ENCODE peak calls at places on chromosomes 1 and 21, in four cellular contexts. One of them, this sample, is unnamed.

GRCh38 chr1:165696625-165697100 is 1.7 kb downstream of the ALDH9A1 start:
- DNase-seq in heart right ventricle: no peak
- DNase-seq in IMR-90: peak; percentile 89
- DNase-seq in right cardiac atrium: no peak
- DNase-seq in this sample: peak; percentile 51

GRCh38 chr1:149849947-149850360 is 49.4 kb upstream of the BOLA1 start:
- DNase-seq in heart right ventricle: no peak
- DNase-seq in right cardiac atrium: no peak
- DNase-seq in IMR-90: no peak
- DNase-seq in this sample: no peak

GRCh38 chr1:25651036-25651640 is 34.5 kb downstream of the MAN1C1 start:
- DNase-seq in IMR-90: no peak
- DNase-seq in right cardiac atrium: peak; percentile 43
- DNase-seq in heart right ventricle: no peak
- DNase-seq in this sample: no peak

GRCh38 chr1:192691041-192691440 is 55.1 kb downstream of the RGS13 start:
- DNase-seq in right cardiac atrium: no peak
- DNase-seq in IMR-90: no peak
- DNase-seq in heart right ventricle: no peak
- DNase-seq in this sample: no peak

GRCh38 chr1:27348861-27349783 is 7.3 kb downstream of the SYTL1 start:
- DNase-seq in IMR-90: no peak
- DNase-seq in right cardiac atrium: peak; percentile 73
- DNase-seq in heart right ventricle: no peak
- DNase-seq in this sample: no peak

GRCh38 chr1:236476019-236476418 is 47.8 kb upstream of the LGALS8 start:
- DNase-seq in IMR-90: no peak
- DNase-seq in heart right ventricle: no peak
- DNase-seq in right cardiac atrium: no peak
- DNase-seq in this sample: no peak

GRCh38 chr1:235640580-235640979 is 9.0 kb downstream of the GNG4 start:
- DNase-seq in IMR-90: no peak
- DNase-seq in right cardiac atrium: no peak
- DNase-seq in heart right ventricle: no peak
- DNase-seq in this sample: no peak

GRCh38 chr1:224543453-224543852 is 72.7 kb upstream of the CNIH3 start:
- DNase-seq in heart right ventricle: no peak
- DNase-seq in IMR-90: no peak
- DNase-seq in right cardiac atrium: no peak
- DNase-seq in this sample: no peak

GRCh38 chr1:184745929-184746583 is 8.6 kb downstream of the EDEM3 start:
- DNase-seq in heart right ventricle: no peak
- DNase-seq in right cardiac atrium: no peak
- DNase-seq in IMR-90: no peak
- DNase-seq in this sample: no peak

GRCh38 chr1:242811092-242811840 is 286.8 kb upstream of the PLD5 start:
- DNase-seq in IMR-90: no peak
- DNase-seq in heart right ventricle: no peak
- DNase-seq in right cardiac atrium: no peak
- DNase-seq in this sample: no peak

GRCh38 chr1:233244183-233244582 is 51.3 kb downstream of the PCNX2 start:
- DNase-seq in right cardiac atrium: no peak
- DNase-seq in IMR-90: peak; percentile 61
- DNase-seq in heart right ventricle: no peak
- DNase-seq in this sample: no peak

GRCh38 chr21:39444406-39445145 is 1.0 kb downstream of the LCA5L start:
- DNase-seq in heart right ventricle: no peak
- DNase-seq in right cardiac atrium: no peak
- DNase-seq in IMR-90: peak; percentile 58
- DNase-seq in this sample: peak; percentile 29

GRCh38 chr1:89912073-89912472 is 82.8 kb upstream of the ZNF326 start:
- DNase-seq in IMR-90: no peak
- DNase-seq in right cardiac atrium: no peak
- DNase-seq in heart right ventricle: no peak
- DNase-seq in this sample: no peak

GRCh38 chr1:194466706-194467105 is 1280.3 kb upstream of the B3GALT2 start:
- DNase-seq in IMR-90: no peak
- DNase-seq in heart right ventricle: no peak
- DNase-seq in right cardiac atrium: no peak
- DNase-seq in this sample: no peak

GRCh38 chr1:172976222-172977041 is 74.3 kb downstream of the TNFSF18 start:
- DNase-seq in right cardiac atrium: peak; percentile 19
- DNase-seq in heart right ventricle: no peak
- DNase-seq in IMR-90: peak; percentile 87
- DNase-seq in this sample: no peak

DNA sequence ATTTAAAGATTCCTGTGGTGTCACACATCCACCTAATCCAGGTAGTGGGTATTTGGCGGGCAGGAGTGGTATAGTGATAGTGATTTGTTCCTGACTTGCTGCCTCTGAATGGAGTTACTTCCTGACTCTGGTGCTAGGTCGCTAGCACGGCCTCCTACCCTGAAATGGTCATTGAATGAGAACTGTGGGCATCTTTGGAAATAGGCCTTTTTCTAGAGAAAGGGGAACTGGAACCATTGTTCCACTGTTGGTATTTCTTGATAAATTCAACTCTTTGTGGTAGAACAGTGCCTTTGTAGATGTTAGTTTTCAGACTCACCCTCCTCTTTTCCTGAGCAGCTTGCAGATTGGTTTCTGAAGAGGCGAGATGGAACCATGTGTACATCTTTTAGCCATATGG is 1.5 kb downstream of the QSOX1 start:
- DNase-seq in IMR-90: no peak
- DNase-seq in right cardiac atrium: no peak
- DNase-seq in heart right ventricle: no peak
- DNase-seq in this sample: no peak
- H3K4me3 ChIP-seq in IMR-90: peak overlapping the region; percentile 94
- H3K4me3 ChIP-seq in right cardiac atrium: peak overlapping the region; percentile 81
- H3K4me3 ChIP-seq in heart right ventricle: no peak overlapping the region
- H3K4me3 ChIP-seq in this sample: no peak overlapping the region

GRCh38 chr1:79683420-79683819 is 676.9 kb upstream of the ADGRL4 start:
- DNase-seq in heart right ventricle: no peak
- DNase-seq in right cardiac atrium: no peak
- DNase-seq in IMR-90: no peak
- DNase-seq in this sample: no peak

GRCh38 chr1:79682478-79682877 is 675.9 kb upstream of the ADGRL4 start:
- DNase-seq in right cardiac atrium: no peak
- DNase-seq in heart right ventricle: no peak
- DNase-seq in IMR-90: no peak
- DNase-seq in this sample: no peak

GRCh38 chr1:79681382-79681781 is 674.9 kb upstream of the ADGRL4 start:
- DNase-seq in right cardiac atrium: no peak
- DNase-seq in heart right ventricle: no peak
- DNase-seq in IMR-90: no peak
- DNase-seq in this sample: no peak

GRCh38 chr1:79679916-79680315 is 673.4 kb upstream of the ADGRL4 start:
- DNase-seq in IMR-90: no peak
- DNase-seq in heart right ventricle: no peak
- DNase-seq in right cardiac atrium: no peak
- DNase-seq in this sample: no peak
- H3K9me3 ChIP-seq in IMR-90: no peaks in the 10 kb centered on the region
- H3K9me3 ChIP-seq in heart right ventricle: peaks cover 6% of the 10 kb centered on the region
- H3K9me3 ChIP-seq in right cardiac atrium: no peaks in the 10 kb centered on the region
- H3K9me3 ChIP-seq in this sample: no peaks in the 10 kb centered on the region

GRCh38 chr1:32489774-32490454 is 25.0 kb downstream of the ZBTB8B start:
- DNase-seq in IMR-90: no peak
- DNase-seq in heart right ventricle: no peak
- DNase-seq in right cardiac atrium: no peak
- DNase-seq in this sample: no peak

GRCh38 chr1:32485554-32486255 is 20.8 kb downstream of the ZBTB8B start:
- DNase-seq in right cardiac atrium: no peak
- DNase-seq in heart right ventricle: no peak
- DNase-seq in IMR-90: peak; percentile 15
- DNase-seq in this sample: no peak

GRCh38 chr1:32486463-32487113 is 21.7 kb downstream of the ZBTB8B start:
- DNase-seq in right cardiac atrium: no peak
- DNase-seq in heart right ventricle: no peak
- DNase-seq in IMR-90: no peak
- DNase-seq in this sample: no peak

DNA sequence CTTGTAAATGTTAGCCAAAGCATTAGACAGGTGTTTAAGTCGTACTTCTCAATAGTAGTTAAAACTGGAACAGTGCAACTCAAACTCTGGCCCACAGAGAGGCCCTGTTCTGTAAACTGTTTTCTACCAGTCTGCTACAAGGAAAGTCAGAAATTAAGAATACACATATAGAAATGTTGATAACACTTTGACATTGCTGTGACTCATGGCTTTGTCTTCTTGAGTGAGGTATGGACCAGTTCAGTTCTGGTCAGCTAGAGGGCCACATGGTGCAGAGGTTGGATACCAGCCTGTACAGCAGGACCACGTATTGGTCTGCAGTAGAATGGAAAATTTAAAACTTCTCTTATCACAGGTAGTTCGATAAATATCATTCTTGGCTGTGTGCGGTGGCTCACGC is 22.3 kb downstream of the ZBTB8B start:
- DNase-seq in heart right ventricle: no peak
- DNase-seq in IMR-90: no peak
- DNase-seq in right cardiac atrium: no peak
- DNase-seq in this sample: no peak
- H3K4me3 ChIP-seq in heart right ventricle: no peak overlapping the region
- H3K4me3 ChIP-seq in IMR-90: no peak overlapping the region
- H3K4me3 ChIP-seq in right cardiac atrium: no peak overlapping the region
- H3K4me3 ChIP-seq in this sample: no peak overlapping the region

GRCh38 chr1:163824490-163824889 is 502.7 kb downstream of the NUF2 start:
- DNase-seq in IMR-90: no peak
- DNase-seq in right cardiac atrium: no peak
- DNase-seq in heart right ventricle: no peak
- DNase-seq in this sample: no peak
- H3K9me3 ChIP-seq in IMR-90: no peaks in the 10 kb centered on the region
- H3K9me3 ChIP-seq in right cardiac atrium: no peaks in the 10 kb centered on the region
- H3K9me3 ChIP-seq in heart right ventricle: no peaks in the 10 kb centered on the region
- H3K9me3 ChIP-seq in this sample: no peaks in the 10 kb centered on the region

DNA sequence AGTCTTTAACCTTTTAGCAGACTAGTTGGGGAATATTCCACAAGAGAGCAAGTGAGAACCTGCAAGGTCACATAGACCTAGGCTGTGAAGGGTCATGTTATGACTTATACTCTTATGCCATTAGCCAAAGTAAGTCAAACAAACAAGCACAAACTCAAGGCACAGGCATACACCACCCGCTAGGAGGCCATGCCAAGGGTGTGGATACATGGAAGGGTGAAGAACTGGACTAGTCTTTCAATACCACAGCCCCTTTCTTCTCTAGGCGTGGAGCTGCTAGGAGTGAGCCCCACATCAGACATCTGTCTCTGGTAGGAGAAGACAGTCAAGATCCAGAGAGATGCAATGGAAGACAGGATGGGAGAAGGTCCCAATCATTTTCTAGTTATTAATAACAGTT is 68.6 kb downstream of the BACH1 start:
- DNase-seq in right cardiac atrium: no peak
- DNase-seq in IMR-90: no peak
- DNase-seq in heart right ventricle: no peak
- DNase-seq in this sample: no peak
- H3K4me3 ChIP-seq in right cardiac atrium: no peak overlapping the region
- H3K4me3 ChIP-seq in IMR-90: no peak overlapping the region
- H3K4me3 ChIP-seq in heart right ventricle: no peak overlapping the region
- H3K4me3 ChIP-seq in this sample: no peak overlapping the region

GRCh38 chr21:30227128-30227527 is 11.2 kb upstream of the CLDN8 start:
- DNase-seq in heart right ventricle: no peak
- DNase-seq in IMR-90: no peak
- DNase-seq in right cardiac atrium: no peak
- DNase-seq in this sample: no peak
- H3K9me3 ChIP-seq in heart right ventricle: no peaks in the 10 kb centered on the region
- H3K9me3 ChIP-seq in IMR-90: peaks cover 3% of the 10 kb centered on the region
- H3K9me3 ChIP-seq in right cardiac atrium: no peaks in the 10 kb centered on the region
- H3K9me3 ChIP-seq in this sample: no peaks in the 10 kb centered on the region

GRCh38 chr21:37064841-37065240 is 8.0 kb downstream of the PIGP start:
- DNase-seq in heart right ventricle: no peak
- DNase-seq in right cardiac atrium: no peak
- DNase-seq in IMR-90: peak; percentile 66
- DNase-seq in this sample: no peak

GRCh38 chr21:37061926-37062591 is 10.8 kb downstream of the PIGP start:
- DNase-seq in heart right ventricle: no peak
- DNase-seq in right cardiac atrium: no peak
- DNase-seq in IMR-90: no peak
- DNase-seq in this sample: no peak

GRCh38 chr21:37062592-37062933 is 10.3 kb downstream of the PIGP start:
- DNase-seq in heart right ventricle: no peak
- DNase-seq in IMR-90: no peak
- DNase-seq in right cardiac atrium: no peak
- DNase-seq in this sample: no peak

GRCh38 chr21:37063433-37063832 is 9.4 kb downstream of the PIGP start:
- DNase-seq in right cardiac atrium: no peak
- DNase-seq in IMR-90: no peak
- DNase-seq in heart right ventricle: no peak
- DNase-seq in this sample: no peak

GRCh38 chr21:37065561-37066177 is 7.2 kb downstream of the PIGP start:
- DNase-seq in right cardiac atrium: peak; percentile 34
- DNase-seq in IMR-90: no peak
- DNase-seq in heart right ventricle: no peak
- DNase-seq in this sample: no peak
- H3K4me3 ChIP-seq in right cardiac atrium: no peak overlapping the region
- H3K4me3 ChIP-seq in IMR-90: no peak overlapping the region
- H3K4me3 ChIP-seq in heart right ventricle: no peak overlapping the region
- H3K4me3 ChIP-seq in this sample: no peak overlapping the region

GRCh38 chr1:37680933-37681332 is 11.4 kb upstream of the CDCA8 start:
- DNase-seq in heart right ventricle: no peak
- DNase-seq in IMR-90: no peak
- DNase-seq in right cardiac atrium: no peak
- DNase-seq in this sample: no peak
- H3K9me3 ChIP-seq in heart right ventricle: no peaks in the 10 kb centered on the region
- H3K9me3 ChIP-seq in IMR-90: no peaks in the 10 kb centered on the region
- H3K9me3 ChIP-seq in right cardiac atrium: no peaks in the 10 kb centered on the region
- H3K9me3 ChIP-seq in this sample: no peaks in the 10 kb centered on the region

DNA sequence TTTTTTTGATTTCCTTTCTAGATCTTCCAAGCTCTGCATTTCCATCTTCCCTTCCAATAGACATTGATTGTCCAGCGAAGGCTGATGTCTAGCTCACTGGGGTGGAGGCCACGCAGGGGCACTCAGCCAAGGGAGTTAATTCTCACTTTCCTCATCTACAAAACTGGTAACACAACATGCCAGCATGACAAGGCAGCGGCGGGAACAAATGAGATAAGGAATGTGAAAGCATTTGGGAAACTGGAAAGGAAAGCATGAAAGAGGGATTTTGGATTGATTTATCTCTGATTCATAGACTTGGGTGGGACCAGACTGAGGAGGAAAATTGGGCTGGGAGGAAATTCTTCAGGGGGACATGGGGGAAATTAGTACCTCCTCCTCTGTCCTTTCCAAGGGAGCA is 89.5 kb downstream of the PLXNA2 start:
- DNase-seq in heart right ventricle: no peak
- DNase-seq in right cardiac atrium: peak; percentile 80
- DNase-seq in IMR-90: no peak
- DNase-seq in this sample: no peak
- H3K4me3 ChIP-seq in heart right ventricle: no peak overlapping the region
- H3K4me3 ChIP-seq in right cardiac atrium: no peak overlapping the region
- H3K4me3 ChIP-seq in IMR-90: no peak overlapping the region
- H3K4me3 ChIP-seq in this sample: no peak overlapping the region

DNA sequence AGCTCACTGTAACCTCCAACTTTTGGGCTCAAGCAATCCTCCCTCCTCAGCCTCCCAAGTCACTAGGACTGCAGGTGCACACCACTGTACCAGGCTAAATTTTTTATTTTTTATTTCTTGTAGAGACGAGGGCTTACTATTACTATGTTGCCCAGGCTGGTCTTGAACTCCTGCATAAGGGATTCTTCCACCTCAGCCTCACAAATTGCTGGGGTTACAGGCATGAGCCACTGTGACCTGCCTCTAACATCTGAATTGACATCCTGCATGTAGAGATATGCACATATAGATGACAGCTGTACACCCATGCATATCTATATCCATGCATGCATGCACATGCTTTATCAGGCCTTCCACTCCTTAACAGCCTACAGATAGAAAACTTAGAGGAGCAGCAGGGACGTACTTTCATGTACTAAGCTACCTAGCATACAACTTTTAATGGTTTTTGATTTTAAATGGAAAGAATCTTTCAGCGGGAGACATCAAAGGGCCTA is 740.9 kb upstream of the TPTE start:
- DNase-seq in heart right ventricle: no peak
- DNase-seq in IMR-90: no peak
- DNase-seq in right cardiac atrium: no peak
- DNase-seq in this sample: no peak
- H3K9me3 ChIP-seq in heart right ventricle: no peaks in the 10 kb centered on the region
- H3K9me3 ChIP-seq in IMR-90: peaks cover 25% of the 10 kb centered on the region
- H3K9me3 ChIP-seq in right cardiac atrium: no peaks in the 10 kb centered on the region
- H3K9me3 ChIP-seq in this sample: no peaks in the 10 kb centered on the region